ENCODE peak calls at places on chromosomes 5 and 9, in four cellular contexts. One of them, this sample, is unnamed.

GRCh38 chr5:174727794-174728662 is 3.6 kb downstream of the MSX2 start:
- DNase-seq in HCT116: no peak
- DNase-seq in HepG2: no peak
- DNase-seq in K562: no peak
- DNase-seq in this sample: no peak

GRCh38 chr9:124239249-124240073 is 18.3 kb upstream of the NEK6 start:
- DNase-seq in HCT116: no peak
- DNase-seq in HepG2: no peak
- DNase-seq in K562: no peak
- DNase-seq in this sample: no peak

GRCh38 chr5:135232958-135233357 is 166.1 kb downstream of the MACROH2A1 start:
- DNase-seq in HCT116: no peak
- DNase-seq in HepG2: no peak
- DNase-seq in K562: no peak
- DNase-seq in this sample: no peak

GRCh38 chr5:55540525-55540924 is 5.8 kb upstream of the PLPP1 start:
- DNase-seq in HCT116: no peak
- DNase-seq in HepG2: no peak
- DNase-seq in K562: no peak
- DNase-seq in this sample: no peak

GRCh38 chr5:150641006-150641570 is 628 bp downstream of the SYNPO start:
- DNase-seq in HCT116: no peak
- DNase-seq in HepG2: peak
- DNase-seq in K562: no peak
- DNase-seq in this sample: no peak

GRCh38 chr5:106649031-106649430 is 1021.7 kb downstream of the EFNA5 start:
- DNase-seq in HCT116: no peak
- DNase-seq in HepG2: no peak
- DNase-seq in K562: no peak
- DNase-seq in this sample: no peak

GRCh38 chr9:98707158-98708102 is 1.3 kb downstream of the GABBR2 start:
- DNase-seq in HCT116: peak
- DNase-seq in HepG2: peak
- DNase-seq in K562: peak
- DNase-seq in this sample: no peak

GRCh38 chr5:103624035-103624461 is 61.5 kb upstream of the NUDT12 start:
- DNase-seq in HCT116: no peak
- DNase-seq in HepG2: no peak
- DNase-seq in K562: no peak
- DNase-seq in this sample: no peak

GRCh38 chr5:1321576-1321975 is 23.3 kb downstream of the CLPTM1L start:
- DNase-seq in HCT116: no peak
- DNase-seq in HepG2: no peak
- DNase-seq in K562: no peak
- DNase-seq in this sample: no peak

GRCh38 chr5:14081791-14082190 is 61.4 kb upstream of the TRIO start:
- DNase-seq in HCT116: no peak
- DNase-seq in HepG2: no peak
- DNase-seq in K562: no peak
- DNase-seq in this sample: no peak

GRCh38 chr9:38160613-38161215 is 91.7 kb upstream of the SHB start:
- DNase-seq in HCT116: peak
- DNase-seq in HepG2: peak
- DNase-seq in K562: peak
- DNase-seq in this sample: no peak

GRCh38 chr9:121445986-121446385 is 53.7 kb downstream of the GGTA1 start:
- DNase-seq in HCT116: peak
- DNase-seq in HepG2: no peak
- DNase-seq in K562: no peak
- DNase-seq in this sample: no peak

GRCh38 chr9:22037954-22038690 is 29.0 kb upstream of the CDKN2B start:
- DNase-seq in HCT116: peak
- DNase-seq in HepG2: no peak
- DNase-seq in K562: no peak
- DNase-seq in this sample: no peak

GRCh38 chr5:92328584-92329259 is 945.6 kb upstream of the ARRDC3 start:
- DNase-seq in HCT116: no peak
- DNase-seq in HepG2: no peak
- DNase-seq in K562: no peak
- DNase-seq in this sample: no peak

GRCh38 chr9:113654605-113655193 is 191.2 kb downstream of the RGS3 start:
- DNase-seq in HCT116: no peak
- DNase-seq in HepG2: no peak
- DNase-seq in K562: no peak
- DNase-seq in this sample: no peak

GRCh38 chr5:95664204-95664786 is 17.7 kb downstream of the RFESD start:
- DNase-seq in HCT116: peak
- DNase-seq in HepG2: peak
- DNase-seq in K562: no peak
- DNase-seq in this sample: no peak

GRCh38 chr5:56319281-56320242 is 86.4 kb upstream of the ANKRD55 start:
- DNase-seq in HCT116: no peak
- DNase-seq in HepG2: peak
- DNase-seq in K562: no peak
- DNase-seq in this sample: no peak

GRCh38 chr5:104702212-104702611 is 1139.6 kb upstream of the NUDT12 start:
- DNase-seq in HCT116: no peak
- DNase-seq in HepG2: no peak
- DNase-seq in K562: no peak
- DNase-seq in this sample: no peak

GRCh38 chr9:78557540-78557939 is 260.6 kb downstream of the PSAT1 start:
- DNase-seq in HCT116: no peak
- DNase-seq in HepG2: no peak
- DNase-seq in K562: no peak
- DNase-seq in this sample: no peak

GRCh38 chr9:110307191-110307590 is 30.5 kb downstream of the TXNDC8 start:
- DNase-seq in HCT116: no peak
- DNase-seq in HepG2: no peak
- DNase-seq in K562: no peak
- DNase-seq in this sample: no peak

GRCh38 chr9:110303136-110303535 is 34.5 kb downstream of the TXNDC8 start:
- DNase-seq in HCT116: no peak
- DNase-seq in HepG2: no peak
- DNase-seq in K562: no peak
- DNase-seq in this sample: no peak

GRCh38 chr9:110309661-110310060 is 28.0 kb downstream of the TXNDC8 start:
- DNase-seq in HCT116: no peak
- DNase-seq in HepG2: no peak
- DNase-seq in K562: no peak
- DNase-seq in this sample: no peak

GRCh38 chr9:110308504-110309109 is 29.1 kb downstream of the TXNDC8 start:
- DNase-seq in HCT116: no peak
- DNase-seq in HepG2: peak
- DNase-seq in K562: no peak
- DNase-seq in this sample: no peak
- TF ChIP-seq TCF7L2 in HCT116: no peak
- TF ChIP-seq TCF7L2 in HepG2: no peak
- TF ChIP-seq TCF7L2 in K562: no peak
- TF ChIP-seq TCF7L2 in this sample: no peak

DNA sequence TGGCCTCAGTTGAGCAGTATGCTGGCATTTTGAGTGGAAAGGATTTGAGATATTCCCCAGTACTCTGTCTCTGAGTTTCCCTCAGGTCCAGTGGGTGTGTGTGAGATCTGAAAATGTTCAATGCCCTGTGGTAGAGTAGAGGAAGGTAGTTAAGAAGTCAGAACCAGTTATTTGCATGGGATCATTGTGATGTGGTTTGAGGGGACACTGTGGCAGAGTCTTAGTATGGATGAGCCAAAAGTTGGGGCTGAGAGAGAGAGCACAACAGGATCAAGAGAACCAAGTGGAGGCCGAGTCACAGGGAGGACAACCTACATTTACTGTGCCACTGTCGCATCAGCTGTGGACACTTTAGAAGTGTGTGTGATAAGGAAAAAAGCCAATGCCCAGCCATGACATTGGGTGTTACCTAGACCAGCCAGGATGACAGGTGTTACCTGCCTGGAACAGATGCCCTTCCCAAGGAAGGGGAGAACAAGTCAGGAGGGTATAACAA is 128.9 kb upstream of the IL12B start:
- DNase-seq in HCT116: no peak
- DNase-seq in HepG2: no peak
- DNase-seq in K562: no peak
- DNase-seq in this sample: no peak
- H3K27ac ChIP-seq in HCT116: no peak
- H3K27ac ChIP-seq in HepG2: no peak
- H3K27ac ChIP-seq in K562: no peak
- H3K27ac ChIP-seq in this sample: no peak

DNA sequence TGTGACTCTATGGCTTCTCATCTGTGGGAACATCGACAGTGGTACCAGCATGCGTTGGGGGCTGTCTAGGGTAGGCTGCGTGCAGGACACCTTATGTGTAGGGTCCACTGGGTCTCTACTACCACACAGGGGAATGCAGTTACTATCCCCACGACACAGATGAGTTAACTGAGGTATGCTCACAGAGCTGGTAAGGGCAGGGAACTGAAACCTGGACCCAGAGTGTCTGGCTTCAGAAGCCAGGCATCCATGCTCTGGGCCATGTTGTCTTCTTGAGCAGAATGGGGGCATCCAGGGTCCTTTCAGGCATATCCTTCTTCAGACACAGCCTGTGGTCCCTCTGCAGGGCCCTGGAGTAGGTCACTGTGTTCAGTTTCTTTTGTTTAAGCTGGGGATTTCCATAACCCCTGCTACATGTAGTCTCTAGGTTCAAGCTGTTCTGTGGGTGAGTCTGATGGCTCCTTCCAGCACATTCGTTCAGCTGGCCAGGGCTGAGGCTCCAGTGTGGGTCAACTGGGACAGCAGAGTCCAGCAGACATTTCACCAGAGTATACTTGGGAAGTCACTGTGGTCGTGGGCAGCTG is 148.8 kb downstream of the GADD45G start:
- DNase-seq in HCT116: no peak
- DNase-seq in HepG2: no peak
- DNase-seq in K562: no peak
- DNase-seq in this sample: no peak
- TF ChIP-seq TCF7L2 in HCT116: no peak
- TF ChIP-seq TCF7L2 in HepG2: no peak
- TF ChIP-seq TCF7L2 in K562: no peak
- TF ChIP-seq TCF7L2 in this sample: no peak

GRCh38 chr5:101969752-101970151 is 326.3 kb downstream of the SLCO4C1 start:
- DNase-seq in HCT116: no peak
- DNase-seq in HepG2: no peak
- DNase-seq in K562: no peak
- DNase-seq in this sample: no peak
- H3K27ac ChIP-seq in HCT116: no peak
- H3K27ac ChIP-seq in HepG2: no peak
- H3K27ac ChIP-seq in K562: no peak
- H3K27ac ChIP-seq in this sample: no peak

DNA sequence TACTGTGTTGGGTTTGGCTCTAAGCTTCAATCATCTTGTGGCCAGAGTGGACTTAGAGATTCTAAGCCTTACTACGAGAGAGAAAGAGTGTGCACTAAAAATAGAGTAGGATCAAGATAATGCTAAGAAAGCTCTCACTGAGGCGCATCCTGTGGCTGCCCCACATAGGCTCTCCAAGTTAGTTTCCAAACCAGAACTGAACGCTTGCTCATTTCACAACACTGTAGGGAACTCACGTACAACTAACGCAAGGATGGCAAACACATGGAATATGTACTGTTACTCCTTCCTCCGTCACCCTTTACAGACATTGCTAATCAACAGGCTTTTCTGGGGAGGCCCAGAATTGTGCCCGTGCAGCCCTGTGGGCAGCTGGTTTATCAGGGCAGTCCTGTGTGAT is 90.9 kb downstream of the EQTN start:
- DNase-seq in HCT116: no peak
- DNase-seq in HepG2: no peak
- DNase-seq in K562: no peak
- DNase-seq in this sample: no peak
- TF ChIP-seq TCF7L2 in HCT116: no peak
- TF ChIP-seq TCF7L2 in HepG2: no peak
- TF ChIP-seq TCF7L2 in K562: no peak
- TF ChIP-seq TCF7L2 in this sample: no peak

GRCh38 chr5:111224561-111224989 is 391 bp downstream of the CAMK4 start:
- DNase-seq in HCT116: no peak
- DNase-seq in HepG2: no peak
- DNase-seq in K562: no peak
- DNase-seq in this sample: no peak

GRCh38 chr5:111226556-111226955 is 2.4 kb downstream of the CAMK4 start:
- DNase-seq in HCT116: no peak
- DNase-seq in HepG2: no peak
- DNase-seq in K562: no peak
- DNase-seq in this sample: no peak

GRCh38 chr5:111227805-111228204 is 3.6 kb downstream of the CAMK4 start:
- DNase-seq in HCT116: no peak
- DNase-seq in HepG2: no peak
- DNase-seq in K562: no peak
- DNase-seq in this sample: no peak

GRCh38 chr5:111227226-111227782 is 3.1 kb downstream of the CAMK4 start:
- DNase-seq in HCT116: no peak
- DNase-seq in HepG2: no peak
- DNase-seq in K562: no peak
- DNase-seq in this sample: no peak

DNA sequence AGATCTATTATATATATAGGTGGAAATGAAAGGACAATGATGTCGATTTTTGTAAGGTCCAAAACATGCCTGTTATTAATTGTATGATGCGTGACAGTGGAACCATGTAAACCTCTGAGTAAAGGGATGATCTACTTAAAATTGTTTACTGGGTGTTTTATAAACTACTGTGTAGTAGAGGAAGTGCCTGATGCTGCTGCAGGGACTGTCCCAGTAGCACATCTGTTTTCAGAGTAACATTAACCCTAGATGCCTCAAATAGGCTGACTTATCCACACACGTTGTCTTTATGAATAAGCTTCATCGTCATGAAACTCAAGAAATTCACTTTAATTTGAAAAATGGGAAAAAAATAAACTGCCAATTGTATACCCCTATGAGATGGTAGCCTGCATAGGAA is 1.7 kb downstream of the CAMK4 start:
- DNase-seq in HCT116: no peak
- DNase-seq in HepG2: no peak
- DNase-seq in K562: no peak
- DNase-seq in this sample: no peak
- H3K27ac ChIP-seq in HCT116: no peak
- H3K27ac ChIP-seq in HepG2: no peak
- H3K27ac ChIP-seq in K562: no peak
- H3K27ac ChIP-seq in this sample: no peak